ENCODE peak calls at places on chromosome 7, in four cellular contexts. L is amygdala, E is GM04504, O is stromal cell of bone marrow. V is an unnamed sample.

GRCh38 chr7:152887191-152887590 is 127.6 kb downstream of the ACTR3B start:
- DNase-seq in L (no peak), E (no peak), O (no peak), V (no peak)

GRCh38 chr7:20388064-20388463 is 57.4 kb downstream of the ITGB8 start:
- DNase-seq in L (no peak), E (no peak), O (no peak), V (no peak)

GRCh38 chr7:17983238-17984088 is 43.2 kb upstream of the SNX13 start:
- DNase-seq in L (no peak), E (no peak), O (no peak), V (no peak)

GRCh38 chr7:92969061-92969460 is 132.7 kb upstream of the CDK6 start:
- DNase-seq in L (no peak), E (no peak), O (no peak), V (no peak)

GRCh38 chr7:117169907-117170306 is 153.0 kb downstream of the WNT2 start:
- DNase-seq in L (no peak), E (no peak), O (no peak), V (no peak)

GRCh38 chr7:75716992-75717626 is 21.6 kb downstream of the HIP1 start:
- DNase-seq in L (no peak), E (peak; percentile 70), O (peak; percentile 70), V (peak; percentile 56)

GRCh38 chr7:3548815-3549214 is 247.8 kb downstream of the SDK1 start:
- DNase-seq in L (no peak), E (no peak), O (no peak), V (no peak)

GRCh38 chr7:103445228-103446020 is 583 bp downstream of the SLC26A5 start:
- DNase-seq in L (no peak), E (no peak), O (no peak), V (no peak)

GRCh38 chr7:120806669-120807068 is 51.3 kb downstream of the TSPAN12 start:
- DNase-seq in L (no peak), E (no peak), O (peak; percentile 9), V (peak; percentile 41)

GRCh38 chr7:149125864-149126661 is at the start of gene ZNF425:
- DNase-seq in L (peak; percentile 90), E (peak; percentile 81), O (peak; percentile 85), V (peak; percentile 70)

GRCh38 chr7:37901236-37901827 is 15.3 kb downstream of the SFRP4 start:
- DNase-seq in L (no peak), E (peak; percentile 24), O (no peak), V (no peak)

GRCh38 chr7:116408166-116408565 is 91.4 kb upstream of the CAV2 start:
- DNase-seq in L (no peak), E (no peak), O (no peak), V (no peak)

GRCh38 chr7:94064541-94065191 is 60.5 kb upstream of the BET1 start:
- DNase-seq in L (no peak), E (no peak), O (no peak), V (no peak)

GRCh38 chr7:27364344-27364758 is 121.7 kb downstream of the EVX1 start:
- DNase-seq in L (peak; percentile 27), E (peak; percentile 53), O (peak; percentile 87), V (peak; percentile 93)

GRCh38 chr7:158973440-158973839 is 117.1 kb downstream of the DYNC2I1 start:
- DNase-seq in L (no peak), E (no peak), O (no peak), V (no peak)

GRCh38 chr7:2019693-2020511 is 212.8 kb downstream of the MAD1L1 start:
- DNase-seq in L (no peak), E (peak; percentile 90), O (peak; percentile 89), V (peak; percentile 87)

GRCh38 chr7:26052721-26053120 is 99.3 kb upstream of the NFE2L3 start:
- DNase-seq in L (no peak), E (no peak), O (no peak), V (no peak)

GRCh38 chr7:6164491-6164890 is 107.9 kb downstream of the CYTH3 start:
- DNase-seq in L (no peak), E (no peak), O (no peak), V (no peak)

GRCh38 chr7:112869111-112869774 is 79.0 kb upstream of the TMEM168 start:
- DNase-seq in L (no peak), E (no peak), O (no peak), V (no peak)

GRCh38 chr7:151388430-151388829 is 21.4 kb downstream of the WDR86 start:
- DNase-seq in L (no peak), E (no peak), O (no peak), V (no peak)

GRCh38 chr7:92794846-92795245 is 41.5 kb downstream of the CDK6 start:
- DNase-seq in L (no peak), E (no peak), O (no peak), V (no peak)

GRCh38 chr7:116218747-116219146 is 8.4 kb downstream of the TES start:
- DNase-seq in L (no peak), E (no peak), O (no peak), V (no peak)

GRCh38 chr7:27605689-27606269 is 56.9 kb downstream of the HIBADH start:
- DNase-seq in L (no peak), E (no peak), O (peak; percentile 31), V (no peak)

GRCh38 chr7:40329601-40330153 is 194.9 kb downstream of the SUGCT start:
- DNase-seq in L (no peak), E (no peak), O (no peak), V (no peak)

GRCh38 chr7:148185050-148185449 is 405.5 kb upstream of the C7orf33 start:
- DNase-seq in L (no peak), E (no peak), O (peak; percentile 26), V (no peak)